ENCODE peak calls at places on chromosomes 6 and 20, in four cellular contexts. R, F, X and T are unnamed samples.

GRCh38 chr6:128327890-128328289 is 192.5 kb downstream of the PTPRK start:
- DNase-seq in X (no peak), F (no peak), R (no peak), T (no peak)

GRCh38 chr6:37698264-37699137 is 818 bp upstream of the MDGA1 start:
- DNase-seq in R (peak), X (peak), F (peak), T (no peak)

GRCh38 chr6:7311171-7311570 is 1.8 kb downstream of the SSR1 start:
- DNase-seq in R (no peak), X (no peak), F (no peak), T (no peak)

GRCh38 chr6:28635547-28636158 is 110.0 kb downstream of the GPX5 start:
- DNase-seq in X (no peak), R (peak), F (no peak), T (no peak)

GRCh38 chr20:22411568-22412450 is 172.6 kb downstream of the FOXA2 start:
- DNase-seq in X (no peak), F (peak), R (no peak), T (no peak)

GRCh38 chr20:50788045-50788867 is 6.6 kb upstream of the BCAS4 start:
- DNase-seq in X (no peak), F (no peak), R (peak), T (no peak)

GRCh38 chr6:137707590-137708360 is 159.3 kb upstream of the TNFAIP3 start:
- DNase-seq in F (peak), R (peak), X (peak), T (peak)

GRCh38 chr6:127520061-127520460 is 926 bp upstream of the MTCL3 start:
- DNase-seq in R (no peak), F (no peak), X (no peak), T (no peak)

GRCh38 chr20:10519361-10520048 is 84.4 kb downstream of the SLX4IP start:
- DNase-seq in R (no peak), F (no peak), X (no peak), T (no peak)

GRCh38 chr6:168228676-168229367 is 90.8 kb downstream of the DACT2 start:
- DNase-seq in X (no peak), F (no peak), R (no peak), T (no peak)

GRCh38 chr20:25356294-25356933 is 34.2 kb downstream of the ABHD12 start:
- DNase-seq in F (no peak), R (no peak), X (no peak), T (no peak)

GRCh38 chr6:167058261-167058660 is 59.1 kb downstream of the CEP43 start:
- DNase-seq in R (no peak), F (no peak), X (no peak), T (no peak)

GRCh38 chr6:39072830-39073229 is 24.2 kb downstream of the GLP1R start:
- DNase-seq in R (no peak), X (no peak), F (no peak), T (no peak)

GRCh38 chr6:12653396-12653910 is 63.1 kb upstream of the PHACTR1 start:
- DNase-seq in R (no peak), F (peak), X (no peak), T (no peak)

GRCh38 chr6:90351696-90352095 is 55.1 kb upstream of the BACH2 start:
- DNase-seq in F (no peak), X (no peak), R (no peak), T (no peak)

GRCh38 chr20:63534427-63534830 is 2.7 kb downstream of the PTK6 start:
- DNase-seq in R (no peak), F (no peak), X (peak), T (no peak)

GRCh38 chr6:83615025-83615999 is 93.6 kb downstream of the SNAP91 start:
- DNase-seq in R (peak), F (no peak), X (no peak), T (no peak)

GRCh38 chr6:14763139-14763538 is 482.7 kb upstream of the JARID2 start:
- DNase-seq in R (no peak), X (no peak), F (no peak), T (no peak)

GRCh38 chr6:167925011-167925410 is 72.5 kb upstream of the KIF25 start:
- DNase-seq in R (no peak), X (no peak), F (no peak), T (no peak)

GRCh38 chr6:26401987-26402658 is at the start of gene BTN3A1:
- DNase-seq in R (peak), X (peak), F (peak), T (peak)

GRCh38 chr20:57716202-57716601 is 6.4 kb upstream of the PMEPA1 start:
- DNase-seq in R (no peak), X (no peak), F (no peak), T (no peak)

GRCh38 chr20:35023624-35024023 is 68.0 kb downstream of the MYH7B start:
- DNase-seq in X (no peak), F (no peak), R (no peak), T (no peak)

GRCh38 chr20:4234128-4234527 is 218.8 kb upstream of the RNF24 start:
- DNase-seq in X (no peak), R (no peak), F (no peak), T (no peak)